ENCODE peak calls at places on chromosomes 7 and 10, in six cellular contexts. H is AG10803, I is BE2C, B is fibroblast of lung, A is Peyer's patch, Z is PC-3. C is an unnamed sample.

GRCh38 chr7:135231686-135232085 is 2.0 kb upstream of the STRA8 start:
- DNase-seq in H (no peak), I (no peak), A (no peak), Z (no peak), B (no peak), C (no peak)

GRCh38 chr7:149071641-149072437 is 18.7 kb downstream of the ZNF786 start:
- DNase-seq in H (peak; percentile 2), I (peak; percentile 43), B (no peak), Z (no peak), A (no peak), C (no peak)

GRCh38 chr10:22727112-22727511 is 12.7 kb upstream of the PIP4K2A start:
- DNase-seq in H (no peak), Z (no peak), B (no peak), A (no peak), I (no peak), C (no peak)

GRCh38 chr10:80081801-80082750 is 3.6 kb downstream of the TMEM254 start:
- DNase-seq in B (no peak), A (no peak), I (no peak), Z (peak; percentile 92), H (peak; percentile 15), C (no peak)

GRCh38 chr10:59234814-59235429 is 58.5 kb downstream of the PHYHIPL start:
- DNase-seq in I (peak; percentile 45), B (peak; percentile 45), Z (peak; percentile 78), A (no peak), H (peak; percentile 55), C (no peak)

GRCh38 chr7:82428186-82428961 is 15.2 kb downstream of the CACNA2D1 start:
- DNase-seq in Z (no peak), B (peak; percentile 91), A (no peak), H (peak; percentile 69), I (no peak), C (no peak)

GRCh38 chr10:118546479-118546878 is 49.0 kb downstream of the PRLHR start:
- DNase-seq in Z (no peak), H (no peak), B (no peak), A (no peak), I (no peak), C (no peak)

GRCh38 chr7:110790992-110791391 is 299.9 kb upstream of the LRRN3 start:
- DNase-seq in I (no peak), Z (no peak), B (peak; percentile 29), A (no peak), H (peak; percentile 5), C (no peak)

GRCh38 chr10:50232261-50232639 is 19.1 kb downstream of the ASAH2 start:
- DNase-seq in A (no peak), I (no peak), H (no peak), Z (no peak), B (no peak), C (no peak)

GRCh38 chr7:55018361-55019328 is at the start of gene EGFR:
- DNase-seq in Z (peak; percentile 76), B (peak; percentile 82), H (peak; percentile 82), A (no peak), I (peak; percentile 75), C (peak; percentile 87)

GRCh38 chr7:19920705-19921104 is 147.3 kb upstream of the TMEM196 start:
- DNase-seq in H (no peak), Z (no peak), B (no peak), A (no peak), I (no peak), C (no peak)

GRCh38 chr10:101587725-101588614 is at the start of the genes DPCD and POLL:
- DNase-seq in H (peak; percentile 93), I (peak; percentile 97), Z (peak; percentile 90), B (peak; percentile 93), A (peak; percentile 98), C (peak; percentile 97)
- H3K4me3 ChIP-seq in H (peak within 1 kb of the TSS; percentile 99), I (peak within 1 kb of the TSS; percentile 92), Z (peak within 1 kb of the TSS; percentile 98), B (peak within 1 kb of the TSS; percentile 84), A (peak within 1 kb of the TSS; percentile 59), C (peak within 1 kb of the TSS; percentile 50)

DNA sequence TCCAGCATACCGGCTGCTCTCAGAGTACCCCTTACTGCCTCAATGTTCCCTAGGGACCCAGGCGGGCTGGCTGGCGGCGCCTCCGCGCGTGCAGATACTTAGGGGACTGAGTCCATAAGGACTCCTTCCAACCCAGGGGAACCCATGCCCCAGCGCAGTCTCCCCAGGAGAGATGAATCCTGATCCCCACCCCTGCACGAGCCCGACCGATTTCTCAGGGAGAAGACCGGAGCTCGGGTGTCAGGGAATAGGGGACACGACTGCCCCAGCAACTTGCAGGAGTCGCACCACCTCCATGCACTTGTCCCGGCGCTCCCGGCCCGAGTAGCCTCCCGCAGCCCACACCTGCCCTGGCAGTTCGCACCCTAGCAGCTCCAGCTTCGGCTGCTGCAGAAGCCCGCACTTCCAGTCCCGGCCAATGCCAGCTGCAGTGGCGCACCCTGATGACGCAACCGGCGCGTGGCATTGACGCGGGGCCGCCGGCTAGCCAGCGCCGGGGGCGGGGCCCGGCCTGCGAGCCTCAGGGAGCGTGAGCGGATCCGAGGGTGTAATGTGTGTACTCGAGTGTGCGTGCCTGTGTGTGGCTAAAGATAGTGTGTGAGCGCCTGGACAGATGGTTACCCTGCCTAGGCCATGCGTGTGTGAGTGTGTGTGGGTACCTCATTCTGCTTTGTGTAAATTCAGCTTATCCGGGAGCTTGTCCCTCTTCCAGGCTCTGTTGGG is at the start of gene GPAM:
- DNase-seq in I (peak; percentile 94), Z (peak; percentile 91), B (peak; percentile 85), H (peak; percentile 91), A (peak; percentile 96), C (peak; percentile 90)
- TF ChIP-seq CTCF in I (no peak), Z (no peak), B (no peak), H (no peak), A (peak; percentile 16), C (no peak)

GRCh38 chr7:188727-189500 is 3.5 kb upstream of the FAM20C start:
- DNase-seq in Z (no peak), A (no peak), B (no peak), I (no peak), H (no peak), C (no peak)
- H3K4me3 ChIP-seq in Z (no peak overlapping the region), A (no peak overlapping the region), B (no peak overlapping the region), I (no peak overlapping the region), H (no peak overlapping the region), C (no peak overlapping the region)

GRCh38 chr10:104045151-104046089 is 40.3 kb downstream of the COL17A1 start:
- DNase-seq in H (peak; percentile 73), A (no peak), I (peak; percentile 40), B (peak; percentile 62), Z (peak; percentile 80), C (peak; percentile 35)
- TF ChIP-seq CTCF in H (peak; percentile 90), A (peak; percentile 60), I (peak; percentile 47), B (peak; percentile 76), Z (peak; percentile 70), C (peak; percentile 55)

GRCh38 chr10:11023009-11023408 is 5.3 kb downstream of the CELF2 start:
- DNase-seq in I (no peak), H (no peak), Z (no peak), A (no peak), B (no peak), C (no peak)
- H3K4me3 ChIP-seq in I (no peak overlapping the region), H (no peak overlapping the region), Z (no peak overlapping the region), A (no peak overlapping the region), B (no peak overlapping the region), C (no peak overlapping the region)

C was measured in uterus.